ENCODE peak calls at places on chromosome 16, in ten cellular contexts. O is B cell; S is activated CD4-positive, alpha-beta memory T cell treated with anti-CD3 and anti-CD28 coated beads for 36 hours; I is SK-N-SH; Y is Right ventricle myocardium inferior; H is HCEC 1CT; K is choroid plexus epithelial cell; Z is type B pancreatic cell; U is ELR; R is NCI-H1105. N is an unnamed sample.

GRCh38 chr16:13350000-13350399 is 448.6 kb downstream of the SHISA9 start:
- DNase-seq in O (no peak), S (no peak), I (no peak), Y (no peak), H (no peak), K (no peak), Z (no peak), U (no peak), R (no peak), N (no peak)

GRCh38 chr16:22370038-22370541 is 4.3 kb downstream of the CDR2 start:
- DNase-seq in O (no peak), S (no peak), I (no peak), Y (no peak), H (peak), K (peak), Z (no peak), U (peak), R (no peak), N (peak)

GRCh38 chr16:69481901-69482341 is 57.5 kb downstream of the CYB5B start:
- DNase-seq in O (no peak), S (no peak), I (no peak), Y (peak), H (no peak), K (peak), Z (no peak), U (no peak), R (no peak), N (peak)

GRCh38 chr16:49456763-49457162 is 83.2 kb downstream of the C16orf78 start:
- DNase-seq in O (no peak), S (no peak), I (no peak), Y (no peak), H (no peak), K (no peak), Z (peak), U (no peak), R (no peak), N (no peak)

GRCh38 chr16:65621640-65622039 is 499.8 kb upstream of the CDH11 start:
- DNase-seq in O (no peak), S (no peak), I (no peak), Y (no peak), H (no peak), K (peak), Z (no peak), U (no peak), R (peak), N (no peak)

GRCh38 chr16:54066451-54067056 is 220.0 kb downstream of the IRX3 start:
- DNase-seq in O (no peak), S (no peak), I (no peak), Y (no peak), H (no peak), K (peak), Z (no peak), U (peak), R (no peak), N (peak)

GRCh38 chr16:67257486-67258159 is 8.8 kb downstream of the SLC9A5 start:
- DNase-seq in O (no peak), S (no peak), I (no peak), Y (no peak), H (no peak), K (no peak), Z (no peak), U (no peak), R (no peak), N (no peak)

GRCh38 chr16:74743668-74744299 is 30.8 kb downstream of the FA2H start:
- DNase-seq in O (no peak), S (no peak), I (no peak), Y (no peak), H (peak), K (peak), Z (no peak), U (peak), R (peak), N (peak)

GRCh38 chr16:72925631-72925979 is 122.3 kb downstream of the ZFHX3 start:
- DNase-seq in O (no peak), S (no peak), I (no peak), Y (no peak), H (no peak), K (no peak), Z (no peak), U (no peak), R (no peak), N (no peak)

GRCh38 chr16:46911038-46911437 is 26.9 kb downstream of the GPT2 start:
- DNase-seq in O (no peak), S (no peak), I (no peak), Y (no peak), H (no peak), K (no peak), Z (no peak), U (no peak), R (no peak), N (no peak)

GRCh38 chr16:65057184-65057583 is 64.7 kb downstream of the CDH11 start:
- DNase-seq in O (no peak), S (no peak), I (no peak), Y (no peak), H (no peak), K (no peak), Z (no peak), U (no peak), R (no peak), N (no peak)

GRCh38 chr16:87201052-87201451 is 116.1 kb downstream of the C16orf95 start:
- DNase-seq in O (peak), S (no peak), I (no peak), Y (peak), H (peak), K (peak), Z (no peak), U (peak), R (no peak), N (peak)

GRCh38 chr16:85687651-85688471 is 893 bp downstream of the GINS2 start:
- DNase-seq in O (no peak), S (peak), I (no peak), Y (no peak), H (no peak), K (no peak), Z (no peak), U (no peak), R (no peak), N (no peak)

GRCh38 chr16:2151188-2152091 is 3.0 kb downstream of the RAB26 start:
- DNase-seq in O (no peak), S (no peak), I (no peak), Y (no peak), H (no peak), K (no peak), Z (no peak), U (peak), R (no peak), N (no peak)

GRCh38 chr16:88535181-88535856 is 34.9 kb upstream of the ZC3H18 start:
- DNase-seq in O (no peak), S (no peak), I (no peak), Y (peak), H (no peak), K (no peak), Z (no peak), U (no peak), R (no peak), N (no peak)

GRCh38 chr16:58882292-58882691 is 148.2 kb upstream of the GOT2 start:
- DNase-seq in O (no peak), S (no peak), I (no peak), Y (no peak), H (no peak), K (no peak), Z (no peak), U (no peak), R (no peak), N (no peak)

GRCh38 chr16:64615647-64616280 is 506.1 kb downstream of the CDH11 start:
- DNase-seq in O (no peak), S (no peak), I (no peak), Y (peak), H (no peak), K (peak), Z (no peak), U (no peak), R (peak), N (peak)

GRCh38 chr16:63890072-63890471 is 1231.8 kb downstream of the CDH11 start:
- DNase-seq in O (no peak), S (no peak), I (no peak), Y (no peak), H (no peak), K (peak), Z (no peak), U (no peak), R (no peak), N (peak)

GRCh38 chr16:66717112-66717675 is 20.7 kb upstream of the CMTM4 start:
- DNase-seq in O (no peak), S (peak), I (peak), Y (no peak), H (peak), K (peak), Z (no peak), U (peak), R (no peak), N (peak)

GRCh38 chr16:75570351-75571104 is 4.3 kb downstream of the GABARAPL2 start:
- DNase-seq in O (no peak), S (no peak), I (no peak), Y (no peak), H (no peak), K (no peak), Z (no peak), U (no peak), R (no peak), N (no peak)

N was measured in IMR-90.